ENCODE peak calls at places on chromosomes 1 and 21, in four cellular contexts. I is cardiac fibroblast, L is neural crest cell, J is Peyer's patch. T is an unnamed sample.
A peak's percentile ranks its signal among the peaks of the same experiment; 100 is the strongest.

GRCh38 chr1:92096317-92096716 is 16.2 kb downstream of the BTBD8 start:
- DNase-seq in I (no peak), L (no peak), J (no peak), T (no peak)

GRCh38 chr1:92354259-92354658 is 55.4 kb downstream of the RPAP2 start:
- DNase-seq in I (no peak), L (no peak), J (no peak), T (no peak)

GRCh38 chr1:67683736-67684525 is 1.1 kb upstream of the GADD45A start:
- DNase-seq in I (no peak), L (no peak), J (no peak), T (no peak)

GRCh38 chr21:29477941-29478340 is 179.2 kb downstream of the BACH1 start:
- DNase-seq in I (peak; percentile 16), L (no peak), J (no peak), T (no peak)

GRCh38 chr1:29390491-29391361 is 154.4 kb downstream of the PTPRU start:
- DNase-seq in I (no peak), L (no peak), J (no peak), T (no peak)

GRCh38 chr1:55626326-55626725 is 411.2 kb upstream of the USP24 start:
- DNase-seq in I (peak; percentile 36), L (no peak), J (no peak), T (no peak)

GRCh38 chr1:171610385-171610784 is 11.7 kb upstream of the MYOCOS start:
- DNase-seq in I (peak; percentile 53), L (no peak), J (no peak), T (no peak)

GRCh38 chr1:25028910-25029599 is 99.0 kb upstream of the RUNX3 start:
- DNase-seq in I (no peak), L (no peak), J (peak; percentile 55), T (peak; percentile 36)

GRCh38 chr1:3086272-3086671 is 17.3 kb downstream of the PRDM16 start:
- DNase-seq in I (no peak), L (no peak), J (no peak), T (no peak)

GRCh38 chr21:44364151-44365053 is 11.0 kb downstream of the TRPM2 start:
- DNase-seq in I (no peak), L (no peak), J (no peak), T (no peak)

GRCh38 chr1:98090351-98090750 is 169.5 kb upstream of the DPYD start:
- DNase-seq in I (no peak), L (no peak), J (no peak), T (no peak)

GRCh38 chr1:46801323-46802055 is 2.6 kb downstream of the CYP4B1 start:
- DNase-seq in I (no peak), L (no peak), J (no peak), T (no peak)

GRCh38 chr1:121522061-121522759 is 337.4 kb downstream of the SRGAP2C start:
- DNase-seq in I (no peak), L (no peak), J (no peak), T (no peak)

GRCh38 chr1:89780721-89781120 is 40.1 kb upstream of the LRRC8D start:
- DNase-seq in I (peak; percentile 52), L (no peak), J (no peak), T (no peak)

GRCh38 chr1:201164645-201165044 is 10.4 kb upstream of the TMEM9 start:
- DNase-seq in I (no peak), L (no peak), J (no peak), T (no peak)

GRCh38 chr21:36909901-36910561 is 56.4 kb downstream of the HLCS start:
- DNase-seq in I (peak; percentile 96), L (no peak), J (no peak), T (no peak)

GRCh38 chr1:13536612-13537011 is 22.8 kb upstream of the LRRC38 start:
- DNase-seq in I (no peak), L (no peak), J (no peak), T (no peak)

GRCh38 chr1:163980391-163980790 is 578.6 kb upstream of the PBX1 start:
- DNase-seq in I (no peak), L (no peak), J (no peak), T (no peak)

GRCh38 chr1:204124639-204125038 is 27.2 kb downstream of the ETNK2 start:
- DNase-seq in I (no peak), L (no peak), J (no peak), T (no peak)

GRCh38 chr1:16628361-16629111 is 15.2 kb upstream of the NBPF1 start:
- DNase-seq in I (no peak), L (no peak), J (peak; percentile 15), T (no peak)

GRCh38 chr1:30525980-30526651 is 197.3 kb downstream of the MATN1 start:
- DNase-seq in I (peak; percentile 50), L (no peak), J (no peak), T (no peak)

GRCh38 chr1:24427469-24427862 is 11.9 kb downstream of the NIPAL3 start:
- DNase-seq in I (no peak), L (no peak), J (no peak), T (no peak)

GRCh38 chr1:235326719-235327558 is 1.0 kb downstream of the ARID4B start:
- DNase-seq in I (peak; percentile 15), L (peak; percentile 20), J (peak; percentile 69), T (peak; percentile 68)

GRCh38 chr1:1924378-1924777 is 5.3 kb upstream of the TMEM52 start:
- DNase-seq in I (no peak), L (no peak), J (no peak), T (no peak)

GRCh38 chr1:85611856-85612255 is 31.3 kb downstream of the CCN1 start:
- DNase-seq in I (peak; percentile 99), L (no peak), J (no peak), T (no peak)

GRCh38 chr1:41580021-41580420 is 95.5 kb upstream of the EDN2 start:
- DNase-seq in I (no peak), L (no peak), J (no peak), T (no peak)

GRCh38 chr1:234262007-234262753 is 111.1 kb upstream of the COA6 start:
- DNase-seq in I (no peak), L (no peak), J (no peak), T (no peak)

GRCh38 chr1:218488531-218488930 is 143.4 kb downstream of the TGFB2 start:
- DNase-seq in I (no peak), L (no peak), J (no peak), T (no peak)

GRCh38 chr1:46527474-46528296 is 23.8 kb downstream of the KNCN start:
- DNase-seq in I (peak; percentile 80), L (peak; percentile 84), J (peak; percentile 57), T (peak; percentile 61)

GRCh38 chr1:145740269-145740668 is 21.0 kb downstream of the CD160 start:
- DNase-seq in I (peak; percentile 42), L (no peak), J (no peak), T (no peak)

GRCh38 chr1:191734321-191734720 is 423.9 kb upstream of the RGS18 start:
- DNase-seq in I (no peak), L (no peak), J (no peak), T (no peak)

GRCh38 chr21:44437371-44437695 is 18.0 kb upstream of the LRRC3 start:
- DNase-seq in I (no peak), L (no peak), J (no peak), T (no peak)

GRCh38 chr1:226519741-226520598 is 28.6 kb upstream of the STUM start:
- DNase-seq in I (no peak), L (no peak), J (no peak), T (no peak)
- TF ChIP-seq CTCF in I (no peak), L (no peak), J (no peak), T (no peak)

GRCh38 chr1:226424228-226425003 is 16.5 kb upstream of the PARP1 start:
- DNase-seq in I (peak; percentile 52), L (no peak), J (no peak), T (no peak)
- TF ChIP-seq CTCF in I (peak; percentile 64), L (peak; percentile 64), J (peak; percentile 80), T (no peak)

GRCh38 chr1:114620419-114620818 is 39.0 kb upstream of the BCAS2 start:
- DNase-seq in I (no peak), L (no peak), J (no peak), T (no peak)
- TF ChIP-seq CTCF in I (no peak), L (no peak), J (no peak), T (no peak)

DNA sequence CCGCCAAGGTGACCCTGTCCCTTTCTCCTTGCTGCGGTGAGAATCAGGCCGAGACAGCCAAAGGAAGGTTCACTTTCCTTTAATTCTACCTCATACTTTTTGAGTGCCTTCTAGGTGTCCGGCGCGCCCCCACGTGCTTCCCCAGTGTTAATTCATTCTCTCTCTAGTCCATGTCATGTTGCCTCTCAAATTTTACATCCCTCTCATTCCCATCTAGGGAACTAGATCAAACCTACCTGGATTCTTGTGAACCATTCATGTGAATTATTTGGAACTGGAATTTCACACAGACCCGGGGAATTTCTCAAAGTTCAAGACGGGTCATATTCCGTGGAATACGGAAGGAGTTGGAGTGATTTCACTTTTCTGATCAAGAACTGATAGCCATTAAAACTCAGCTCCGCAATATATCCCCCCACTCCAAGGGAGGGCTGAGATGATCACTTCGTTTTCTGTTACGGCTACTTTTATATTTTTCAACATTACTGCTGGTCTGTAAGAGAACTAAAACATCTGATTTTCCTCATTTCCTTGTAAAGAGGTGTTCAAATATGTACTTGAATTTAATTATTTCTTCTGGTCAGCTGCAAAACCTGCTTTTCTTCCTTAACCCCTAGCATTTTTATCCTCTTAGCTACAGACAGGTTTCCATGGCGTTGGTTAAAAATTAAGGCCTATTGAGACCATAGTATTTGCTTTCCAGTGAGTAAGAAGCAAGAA is 1.0 kb upstream of the ENO1 start:
- DNase-seq in I (no peak), L (no peak), J (peak; percentile 64), T (no peak)
- TF ChIP-seq CTCF in I (no peak), L (no peak), J (peak; percentile 1), T (peak; percentile 39)

DNA sequence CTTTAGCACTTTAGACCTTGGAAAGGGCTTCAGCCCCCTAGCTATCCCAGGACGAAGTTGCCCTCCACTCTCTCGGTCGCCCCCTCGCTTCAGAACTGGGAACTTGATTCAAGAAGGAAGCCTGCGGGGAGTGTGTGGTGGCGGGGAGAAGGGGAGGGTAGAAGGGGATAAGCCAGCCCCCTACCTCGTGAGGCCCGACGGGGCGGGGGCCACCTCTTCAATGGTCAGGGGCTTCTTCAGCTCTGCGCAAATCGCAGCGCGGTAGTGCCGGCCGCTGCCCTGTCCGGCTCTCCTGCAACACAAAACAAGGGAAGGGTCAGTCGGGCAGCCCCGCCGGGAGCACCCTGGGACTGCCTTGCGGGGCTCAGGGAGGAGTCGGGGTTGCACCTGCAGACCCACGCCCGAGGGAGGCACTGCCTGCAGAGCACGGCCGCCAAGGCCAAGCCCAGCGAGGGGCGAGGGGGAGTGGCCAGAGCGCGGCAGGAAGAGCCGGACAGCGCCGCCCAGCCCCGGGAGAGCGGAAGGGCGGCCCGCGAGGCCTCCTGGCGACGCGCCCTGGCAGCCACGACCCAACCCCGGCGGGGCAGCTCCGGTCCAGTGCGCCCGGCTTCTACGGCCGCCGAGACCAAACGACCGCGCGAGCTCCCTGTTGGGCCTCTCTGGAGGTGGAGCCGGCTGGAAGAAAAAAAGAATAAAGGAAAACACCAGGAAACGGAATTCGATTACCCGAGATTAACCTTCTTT is 56.2 kb upstream of the RASAL2 start:
- DNase-seq in I (peak; percentile 90), L (peak; percentile 68), J (peak; percentile 17), T (no peak)
- TF ChIP-seq CTCF in I (peak; percentile 39), L (peak; percentile 53), J (no peak), T (no peak)

T was measured in natural killer cell.